ENCODE peak calls at places on chromosomes 16 and 17, in four cellular contexts. X, Z, O and D are unnamed samples.

GRCh38 chr17:47257651-47258339 is 4.2 kb downstream of the ITGB3 start:
- DNase-seq in X (no peak), Z (peak; percentile 64), O (no peak), D (peak; percentile 67)

GRCh38 chr17:700504-701094 is 14.0 kb downstream of the VPS53 start:
- DNase-seq in X (peak; percentile 44), Z (no peak), O (no peak), D (no peak)

GRCh38 chr16:30104492-30104891 is 8.5 kb upstream of the YPEL3 start:
- DNase-seq in X (no peak), Z (no peak), O (no peak), D (no peak)

GRCh38 chr16:30445149-30445407 is 596 bp downstream of the SEPHS2 start:
- DNase-seq in X (no peak), Z (no peak), O (no peak), D (no peak)

GRCh38 chr16:68779891-68780290 is 42.8 kb downstream of the CDH1 start:
- DNase-seq in X (no peak), Z (no peak), O (no peak), D (no peak)

GRCh38 chr16:4936991-4937781 is at the start of gene PPL:
- DNase-seq in X (no peak), Z (no peak), O (peak; percentile 35), D (no peak)

GRCh38 chr17:74858672-74859438 is 830 bp downstream of the GRIN2C start:
- DNase-seq in X (no peak), Z (no peak), O (no peak), D (no peak)

GRCh38 chr17:67800495-67800928 is 24.8 kb upstream of the BPTF start:
- DNase-seq in X (peak; percentile 80), Z (peak; percentile 53), O (peak; percentile 82), D (peak; percentile 29)

GRCh38 chr17:78895322-78895721 is 7.7 kb downstream of the CEP295NL start:
- DNase-seq in X (no peak), Z (no peak), O (no peak), D (no peak)

GRCh38 chr16:30112197-30113030 is 923 bp downstream of the GDPD3 start:
- DNase-seq in X (peak; percentile 52), Z (no peak), O (peak; percentile 75), D (no peak)

GRCh38 chr16:4846503-4846900 is 586 bp downstream of the GLYR1 start:
- DNase-seq in X (peak; percentile 66), Z (peak; percentile 33), O (peak; percentile 44), D (no peak)

GRCh38 chr17:65231662-65232335 is 94.6 kb downstream of the RGS9 start:
- DNase-seq in X (peak; percentile 69), Z (peak; percentile 84), O (peak; percentile 72), D (peak; percentile 44)

GRCh38 chr17:39174907-39175694 is 9.1 kb upstream of the ARL5C start:
- DNase-seq in X (peak; percentile 83), Z (no peak), O (peak; percentile 76), D (no peak)

GRCh38 chr16:25177831-25178688 is 38.7 kb upstream of the AQP8 start:
- DNase-seq in X (no peak), Z (no peak), O (no peak), D (no peak)

GRCh38 chr16:30394603-30395154 is 541 bp upstream of the ZNF48 start:
- DNase-seq in X (no peak), Z (no peak), O (no peak), D (no peak)

GRCh38 chr17:66191607-66192377 is at the start of gene CEP112:
- DNase-seq in X (peak; percentile 66), Z (peak; percentile 22), O (peak; percentile 98), D (peak; percentile 16)

GRCh38 chr16:842061-842476 is 41.5 kb upstream of the GNG13 start:
- DNase-seq in X (peak; percentile 63), Z (no peak), O (no peak), D (peak; percentile 4)